ENCODE peak calls at places on chromosomes 4 and X, in seven cellular contexts. E is GM10248; W is NB4; O is testis; Q is CD4-positive, alpha-beta T cell; Z is tibial nerve; V is Peyer's patch. S is an unnamed sample.

GRCh38 chrX:138858438-138858837 is 146.9 kb upstream of the FGF13 start:
- DNase-seq in V (no peak), O (no peak), W (no peak), E (no peak), Z (no peak), Q (no peak), S (no peak)

GRCh38 chr4:162274354-162274753 is 110.6 kb upstream of the FSTL5 start:
- DNase-seq in O (peak), W (peak), Q (no peak), Z (no peak), V (no peak), E (peak), S (no peak)

GRCh38 chrX:150352114-150352513 is 11.0 kb upstream of the MAMLD1 start:
- DNase-seq in Q (no peak), V (no peak), Z (no peak), E (no peak), W (no peak), O (no peak), S (no peak)

GRCh38 chr4:101693842-101694398 is 96.6 kb upstream of the BANK1 start:
- DNase-seq in Z (no peak), O (no peak), V (peak), W (no peak), Q (no peak), E (peak), S (no peak)

GRCh38 chr4:168200685-168201084 is 108.3 kb downstream of the ANXA10 start:
- DNase-seq in W (no peak), V (no peak), Q (no peak), Z (no peak), E (no peak), O (no peak), S (no peak)

GRCh38 chrX:104877504-104877903 is 311.5 kb downstream of the IL1RAPL2 start:
- DNase-seq in V (no peak), Z (no peak), E (no peak), W (no peak), Q (no peak), O (no peak), S (no peak)

GRCh38 chr4:89161841-89162240 is 50.5 kb downstream of the TIGD2 start:
- DNase-seq in Z (no peak), V (no peak), O (no peak), W (no peak), E (no peak), Q (no peak), S (no peak)

GRCh38 chrX:110944793-110945466 is 149.3 kb upstream of the CHRDL1 start:
- DNase-seq in Z (no peak), E (no peak), O (no peak), V (no peak), W (no peak), Q (no peak), S (no peak)

GRCh38 chr4:140238353-140239041 is 84.5 kb upstream of the MAML3 start:
- DNase-seq in Q (no peak), O (peak), E (no peak), W (peak), V (peak), Z (peak), S (no peak)

GRCh38 chrX:130704053-130705038 is 198.7 kb downstream of the ENOX2 start:
- DNase-seq in W (no peak), Z (no peak), E (no peak), O (no peak), V (no peak), Q (no peak), S (no peak)

GRCh38 chr4:175998782-175999181 is 66.9 kb upstream of the WDR17 start:
- DNase-seq in Z (no peak), O (no peak), E (no peak), Q (no peak), V (no peak), W (no peak), S (no peak)

GRCh38 chrX:124406294-124407013 is 60.1 kb downstream of the SH2D1A start:
- DNase-seq in Q (no peak), V (peak), Z (no peak), O (peak), W (peak), E (peak), S (no peak)

GRCh38 chr4:15078682-15079642 is 76.7 kb downstream of the CPEB2 start:
- DNase-seq in E (no peak), Q (no peak), O (no peak), V (no peak), Z (no peak), W (peak), S (no peak)

GRCh38 chr4:19034089-19034488 is 1012.5 kb upstream of the LCORL start:
- DNase-seq in Z (no peak), Q (no peak), V (no peak), E (no peak), O (no peak), W (no peak), S (no peak)

GRCh38 chr4:55351824-55352223 is 5.8 kb downstream of the SRD5A3 start:
- DNase-seq in W (no peak), Z (no peak), V (no peak), Q (no peak), E (no peak), O (no peak), S (no peak)

GRCh38 chr4:119300388-119301131 is 21.4 kb downstream of the FABP2 start:
- DNase-seq in Z (peak), Q (peak), O (peak), V (peak), E (peak), W (peak), S (peak)

GRCh38 chr4:159363376-159363775 is 260.5 kb downstream of the RAPGEF2 start:
- DNase-seq in W (no peak), Q (no peak), V (no peak), O (no peak), E (no peak), Z (no peak), S (no peak)

GRCh38 chr4:164204434-164204833 is 549.5 kb upstream of the SMIM31 start:
- DNase-seq in E (no peak), Z (no peak), Q (no peak), W (no peak), O (no peak), V (no peak), S (no peak)

GRCh38 chrX:69314436-69315348 is 149.4 kb upstream of the PJA1 start:
- DNase-seq in Z (no peak), V (no peak), E (no peak), W (no peak), Q (no peak), O (no peak), S (no peak)

GRCh38 chr4:16278178-16278577 is 51.9 kb upstream of the TAPT1 start:
- DNase-seq in Z (no peak), W (peak), E (no peak), Q (no peak), O (no peak), V (no peak), S (no peak)

GRCh38 chr4:150078041-150078995 is at the start of gene DCLK2:
- DNase-seq in Z (peak), W (peak), E (peak), O (peak), Q (no peak), V (peak), S (peak)

GRCh38 chrX:112819013-112819635 is 21.5 kb downstream of the AMOT start:
- DNase-seq in W (no peak), V (no peak), E (no peak), O (no peak), Z (no peak), Q (no peak), S (no peak)

GRCh38 chr4:44716597-44716996 is 9.8 kb downstream of the GNPDA2 start:
- DNase-seq in V (no peak), Q (no peak), W (no peak), O (no peak), Z (no peak), E (no peak), S (no peak)

GRCh38 chrX:154546354-154547244 is at the start of gene G6PD:
- DNase-seq in O (peak), V (peak), E (peak), W (peak), Z (peak), Q (peak), S (peak)

GRCh38 chr4:183797041-183797444 is 108.1 kb upstream of the STOX2 start:
- DNase-seq in Q (no peak), O (peak), W (no peak), E (no peak), Z (no peak), V (no peak), S (no peak)

GRCh38 chr4:6910340-6910959 is 824 bp downstream of the TBC1D14 start:
- DNase-seq in Z (no peak), E (no peak), V (no peak), O (peak), Q (no peak), W (peak), S (no peak)

GRCh38 chr4:53592686-53593641 is 1.7 kb upstream of the LNX1 start:
- DNase-seq in Z (no peak), Q (no peak), E (no peak), W (peak), V (no peak), O (no peak), S (no peak)

DNA sequence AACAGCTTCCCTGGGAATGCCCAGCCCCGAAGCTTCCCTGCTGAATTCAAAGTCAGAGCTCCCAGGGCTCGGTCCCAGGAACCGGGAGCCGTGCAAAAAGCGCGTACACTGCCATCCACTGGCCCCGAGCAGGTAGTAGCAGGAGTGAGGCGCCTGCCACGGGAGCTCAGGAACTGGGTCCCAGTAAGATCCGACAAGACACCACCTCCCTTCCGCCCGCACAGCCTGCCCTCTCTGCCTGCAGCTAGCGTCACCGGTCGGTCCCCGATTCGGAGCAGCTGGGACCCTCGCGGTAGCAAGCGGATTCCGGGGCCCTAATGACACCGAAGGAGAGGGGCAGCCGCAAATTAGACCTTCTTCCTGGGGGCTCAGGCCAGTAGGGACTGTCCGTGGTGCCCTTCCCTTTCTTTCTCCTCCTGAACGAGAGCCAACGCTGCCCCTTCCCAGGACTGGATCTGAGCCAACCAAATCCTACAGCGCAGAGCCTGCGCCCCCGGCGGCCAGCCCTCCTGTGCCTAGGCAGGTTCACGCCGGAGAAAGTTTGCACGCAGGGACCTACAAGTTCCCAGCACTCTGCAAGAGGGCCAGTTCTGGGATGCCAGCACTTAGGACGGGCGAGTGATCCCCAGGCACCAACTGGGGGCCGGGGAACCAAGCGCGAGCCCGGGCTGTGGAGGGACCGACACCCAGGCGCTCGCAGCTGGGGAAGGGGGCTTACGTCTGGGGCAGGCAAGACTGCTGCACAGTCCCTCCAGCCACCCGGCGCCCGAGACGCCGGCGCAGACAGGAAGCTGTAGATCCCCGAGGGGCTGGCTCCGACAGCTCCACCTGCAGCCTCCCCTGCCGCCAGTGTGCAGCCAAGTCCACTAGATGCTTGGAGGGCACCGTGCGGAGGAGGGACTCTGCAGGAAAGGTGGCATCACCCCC is 949 bp downstream of the CORIN start:
- DNase-seq in E (peak), O (peak), W (peak), Z (peak), Q (peak), V (peak), S (peak)
- TF ChIP-seq CTCF in E (peak), O (peak), W (peak), Z (peak), Q (peak), V (peak), S (no peak)

DNA sequence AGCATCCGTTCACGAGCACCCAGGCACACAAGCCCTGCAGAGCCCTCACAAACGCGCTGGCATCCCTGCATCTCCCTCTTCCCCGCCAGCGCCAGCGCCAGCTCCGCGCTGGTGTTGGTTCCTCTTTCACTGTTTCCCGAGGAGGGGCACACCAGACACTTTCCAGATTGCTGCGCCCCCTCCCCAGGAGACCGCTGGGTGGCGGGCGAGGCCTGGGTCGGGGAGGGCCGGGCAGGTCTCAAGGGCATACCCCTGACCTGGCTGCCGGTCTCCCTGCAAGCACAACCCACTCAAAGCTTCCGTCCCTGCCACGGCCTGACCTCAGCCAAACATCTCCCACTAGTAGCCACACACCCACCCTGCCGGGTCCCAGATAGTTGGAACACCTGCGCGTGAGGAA is 2.2 kb upstream of the NKX1-1 start:
- DNase-seq in E (no peak), O (no peak), W (no peak), Z (no peak), Q (no peak), V (no peak), S (no peak)
- TF ChIP-seq CTCF in E (no peak), O (no peak), W (no peak), Z (no peak), Q (no peak), V (no peak), S (no peak)

GRCh38 chrX:70973221-70973620 is 42.3 kb upstream of the SLC7A3 start:
- DNase-seq in Z (no peak), Q (no peak), O (no peak), V (no peak), W (no peak), E (no peak), S (no peak)
- TF ChIP-seq CTCF in Z (no peak), Q (no peak), O (no peak), V (no peak), W (no peak), E (no peak), S (no peak)

DNA sequence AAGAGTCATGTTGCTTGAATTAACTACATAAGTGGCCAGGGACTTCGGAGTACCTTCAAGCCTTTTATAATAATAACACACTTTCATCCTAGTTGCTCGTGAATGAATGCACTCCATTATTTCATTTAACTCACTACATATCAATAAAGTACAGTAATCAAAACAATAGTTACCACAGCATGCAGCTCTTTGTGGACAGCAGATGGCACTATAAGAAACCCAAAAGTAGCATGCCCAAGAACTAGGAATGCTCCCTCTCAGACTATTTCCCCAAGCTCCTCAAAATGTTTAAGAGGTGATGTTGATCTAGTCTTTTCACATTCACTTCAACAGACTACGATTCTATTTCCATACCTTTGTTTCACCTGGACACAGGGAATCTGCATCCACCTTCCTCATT is 500.8 kb upstream of the DIAPH2 start:
- DNase-seq in V (no peak), W (peak), Q (no peak), Z (no peak), O (no peak), E (no peak), S (no peak)
- TF ChIP-seq CTCF in V (no peak), W (peak), Q (no peak), Z (peak), O (no peak), E (no peak), S (no peak)

GRCh38 chrX:135431886-135432285 is 10.1 kb downstream of the SMIM10L2A start:
- DNase-seq in V (no peak), O (no peak), W (no peak), Q (no peak), Z (no peak), E (no peak), S (no peak)
- TF ChIP-seq CTCF in V (no peak), O (no peak), W (no peak), Q (no peak), Z (no peak), E (no peak), S (no peak)

GRCh38 chrX:121254336-121254735 is 206.9 kb downstream of the GLUD2 start:
- DNase-seq in E (no peak), W (peak), O (peak), V (no peak), Z (no peak), Q (no peak), S (no peak)
- TF ChIP-seq CTCF in E (no peak), W (peak), O (no peak), V (no peak), Z (no peak), Q (no peak), S (no peak)